ENCODE peak calls at places on chromosomes 3 and 15, in eight cellular contexts. One of them, this sample, is unnamed.

GRCh38 chr3:39434574-39434973 is 28.1 kb downstream of the RPSA start:
- DNase-seq in HAP-1: no peak
- DNase-seq in iris pigment epithelial cell: no peak
- DNase-seq in activated naive CD8-positive, alpha-beta T cell treated with anti-CD3 and anti-CD28 coated beads, Interleukin-2, amount 50 U/mL, for 24 hours: no peak
- DNase-seq in AG08395: peak; percentile 41
- DNase-seq in amygdala: no peak
- DNase-seq in activated CD8-positive, alpha-beta memory T cell treated with anti-CD3 and anti-CD28 coated beads for 1 hour: no peak
- DNase-seq in RWPE2: no peak
- DNase-seq in this sample: no peak

GRCh38 chr3:126401611-126402160 is 7.0 kb downstream of the CFAP100 start:
- DNase-seq in HAP-1: no peak
- DNase-seq in iris pigment epithelial cell: no peak
- DNase-seq in activated naive CD8-positive, alpha-beta T cell treated with anti-CD3 and anti-CD28 coated beads, Interleukin-2, amount 50 U/mL, for 24 hours: no peak
- DNase-seq in AG08395: no peak
- DNase-seq in amygdala: no peak
- DNase-seq in activated CD8-positive, alpha-beta memory T cell treated with anti-CD3 and anti-CD28 coated beads for 1 hour: no peak
- DNase-seq in RWPE2: no peak
- DNase-seq in this sample: no peak

GRCh38 chr3:166663194-166663593 is 716.9 kb downstream of the ZBBX start:
- DNase-seq in HAP-1: no peak
- DNase-seq in iris pigment epithelial cell: no peak
- DNase-seq in activated naive CD8-positive, alpha-beta T cell treated with anti-CD3 and anti-CD28 coated beads, Interleukin-2, amount 50 U/mL, for 24 hours: no peak
- DNase-seq in AG08395: no peak
- DNase-seq in amygdala: no peak
- DNase-seq in activated CD8-positive, alpha-beta memory T cell treated with anti-CD3 and anti-CD28 coated beads for 1 hour: no peak
- DNase-seq in RWPE2: no peak
- DNase-seq in this sample: no peak

GRCh38 chr3:112644453-112644852 is 3.5 kb upstream of the CCDC80 start:
- DNase-seq in HAP-1: no peak
- DNase-seq in iris pigment epithelial cell: no peak
- DNase-seq in activated naive CD8-positive, alpha-beta T cell treated with anti-CD3 and anti-CD28 coated beads, Interleukin-2, amount 50 U/mL, for 24 hours: no peak
- DNase-seq in AG08395: no peak
- DNase-seq in amygdala: no peak
- DNase-seq in activated CD8-positive, alpha-beta memory T cell treated with anti-CD3 and anti-CD28 coated beads for 1 hour: no peak
- DNase-seq in RWPE2: no peak
- DNase-seq in this sample: no peak

GRCh38 chr3:57877116-57877515 is 121.0 kb downstream of the SLMAP start:
- DNase-seq in HAP-1: no peak
- DNase-seq in iris pigment epithelial cell: peak; percentile 81
- DNase-seq in activated naive CD8-positive, alpha-beta T cell treated with anti-CD3 and anti-CD28 coated beads, Interleukin-2, amount 50 U/mL, for 24 hours: no peak
- DNase-seq in AG08395: no peak
- DNase-seq in amygdala: no peak
- DNase-seq in activated CD8-positive, alpha-beta memory T cell treated with anti-CD3 and anti-CD28 coated beads for 1 hour: no peak
- DNase-seq in RWPE2: no peak
- DNase-seq in this sample: no peak

GRCh38 chr3:38257583-38257982 is 8.0 kb upstream of the SLC22A13 start:
- DNase-seq in HAP-1: no peak
- DNase-seq in iris pigment epithelial cell: no peak
- DNase-seq in activated naive CD8-positive, alpha-beta T cell treated with anti-CD3 and anti-CD28 coated beads, Interleukin-2, amount 50 U/mL, for 24 hours: no peak
- DNase-seq in AG08395: no peak
- DNase-seq in amygdala: no peak
- DNase-seq in activated CD8-positive, alpha-beta memory T cell treated with anti-CD3 and anti-CD28 coated beads for 1 hour: no peak
- DNase-seq in RWPE2: no peak
- DNase-seq in this sample: no peak

GRCh38 chr15:69783211-69783610 is 314.5 kb downstream of the TLE3 start:
- DNase-seq in HAP-1: no peak
- DNase-seq in iris pigment epithelial cell: no peak
- DNase-seq in activated naive CD8-positive, alpha-beta T cell treated with anti-CD3 and anti-CD28 coated beads, Interleukin-2, amount 50 U/mL, for 24 hours: no peak
- DNase-seq in AG08395: no peak
- DNase-seq in amygdala: no peak
- DNase-seq in activated CD8-positive, alpha-beta memory T cell treated with anti-CD3 and anti-CD28 coated beads for 1 hour: no peak
- DNase-seq in RWPE2: no peak
- DNase-seq in this sample: no peak

GRCh38 chr3:43738305-43738704 is 47.6 kb downstream of the ABHD5 start:
- DNase-seq in HAP-1: no peak
- DNase-seq in iris pigment epithelial cell: no peak
- DNase-seq in activated naive CD8-positive, alpha-beta T cell treated with anti-CD3 and anti-CD28 coated beads, Interleukin-2, amount 50 U/mL, for 24 hours: no peak
- DNase-seq in AG08395: no peak
- DNase-seq in amygdala: no peak
- DNase-seq in activated CD8-positive, alpha-beta memory T cell treated with anti-CD3 and anti-CD28 coated beads for 1 hour: no peak
- DNase-seq in RWPE2: no peak
- DNase-seq in this sample: no peak

GRCh38 chr3:177982034-177982433 is 554.2 kb upstream of the KCNMB2 start:
- DNase-seq in HAP-1: no peak
- DNase-seq in iris pigment epithelial cell: peak; percentile 86
- DNase-seq in activated naive CD8-positive, alpha-beta T cell treated with anti-CD3 and anti-CD28 coated beads, Interleukin-2, amount 50 U/mL, for 24 hours: no peak
- DNase-seq in AG08395: peak; percentile 46
- DNase-seq in amygdala: no peak
- DNase-seq in activated CD8-positive, alpha-beta memory T cell treated with anti-CD3 and anti-CD28 coated beads for 1 hour: no peak
- DNase-seq in RWPE2: no peak
- DNase-seq in this sample: peak; percentile 8

GRCh38 chr3:13282528-13282985 is 137.6 kb downstream of the NUP210 start:
- DNase-seq in HAP-1: no peak
- DNase-seq in iris pigment epithelial cell: no peak
- DNase-seq in activated naive CD8-positive, alpha-beta T cell treated with anti-CD3 and anti-CD28 coated beads, Interleukin-2, amount 50 U/mL, for 24 hours: no peak
- DNase-seq in AG08395: no peak
- DNase-seq in amygdala: no peak
- DNase-seq in activated CD8-positive, alpha-beta memory T cell treated with anti-CD3 and anti-CD28 coated beads for 1 hour: no peak
- DNase-seq in RWPE2: peak; percentile 20
- DNase-seq in this sample: no peak

GRCh38 chr3:129014793-129015345 is 13.8 kb downstream of the EFCC1 start:
- DNase-seq in HAP-1: no peak
- DNase-seq in iris pigment epithelial cell: no peak
- DNase-seq in activated naive CD8-positive, alpha-beta T cell treated with anti-CD3 and anti-CD28 coated beads, Interleukin-2, amount 50 U/mL, for 24 hours: no peak
- DNase-seq in AG08395: no peak
- DNase-seq in amygdala: no peak
- DNase-seq in activated CD8-positive, alpha-beta memory T cell treated with anti-CD3 and anti-CD28 coated beads for 1 hour: no peak
- DNase-seq in RWPE2: no peak
- DNase-seq in this sample: no peak

GRCh38 chr15:90151989-90152645 is 49.0 kb upstream of the SEMA4B start:
- DNase-seq in HAP-1: no peak
- DNase-seq in iris pigment epithelial cell: no peak
- DNase-seq in activated naive CD8-positive, alpha-beta T cell treated with anti-CD3 and anti-CD28 coated beads, Interleukin-2, amount 50 U/mL, for 24 hours: no peak
- DNase-seq in AG08395: no peak
- DNase-seq in amygdala: no peak
- DNase-seq in activated CD8-positive, alpha-beta memory T cell treated with anti-CD3 and anti-CD28 coated beads for 1 hour: no peak
- DNase-seq in RWPE2: no peak
- DNase-seq in this sample: no peak

GRCh38 chr3:30408105-30408557 is 198.3 kb upstream of the TGFBR2 start:
- DNase-seq in HAP-1: no peak
- DNase-seq in iris pigment epithelial cell: peak; percentile 64
- DNase-seq in activated naive CD8-positive, alpha-beta T cell treated with anti-CD3 and anti-CD28 coated beads, Interleukin-2, amount 50 U/mL, for 24 hours: no peak
- DNase-seq in AG08395: no peak
- DNase-seq in amygdala: no peak
- DNase-seq in activated CD8-positive, alpha-beta memory T cell treated with anti-CD3 and anti-CD28 coated beads for 1 hour: no peak
- DNase-seq in RWPE2: no peak
- DNase-seq in this sample: no peak

GRCh38 chr15:34656005-34656604 is 72.7 kb upstream of the GOLGA8B start:
- DNase-seq in HAP-1: no peak
- DNase-seq in iris pigment epithelial cell: no peak
- DNase-seq in activated naive CD8-positive, alpha-beta T cell treated with anti-CD3 and anti-CD28 coated beads, Interleukin-2, amount 50 U/mL, for 24 hours: no peak
- DNase-seq in AG08395: no peak
- DNase-seq in amygdala: no peak
- DNase-seq in activated CD8-positive, alpha-beta memory T cell treated with anti-CD3 and anti-CD28 coated beads for 1 hour: no peak
- DNase-seq in RWPE2: no peak
- DNase-seq in this sample: no peak

GRCh38 chr3:147007736-147008245 is 398.6 kb downstream of the ZIC4 start:
- DNase-seq in HAP-1: no peak
- DNase-seq in iris pigment epithelial cell: no peak
- DNase-seq in activated naive CD8-positive, alpha-beta T cell treated with anti-CD3 and anti-CD28 coated beads, Interleukin-2, amount 50 U/mL, for 24 hours: no peak
- DNase-seq in AG08395: peak; percentile 5
- DNase-seq in amygdala: no peak
- DNase-seq in activated CD8-positive, alpha-beta memory T cell treated with anti-CD3 and anti-CD28 coated beads for 1 hour: no peak
- DNase-seq in RWPE2: no peak
- DNase-seq in this sample: no peak

GRCh38 chr3:195207731-195208130 is 63.2 kb downstream of the XXYLT1 start:
- DNase-seq in HAP-1: no peak
- DNase-seq in iris pigment epithelial cell: no peak
- DNase-seq in activated naive CD8-positive, alpha-beta T cell treated with anti-CD3 and anti-CD28 coated beads, Interleukin-2, amount 50 U/mL, for 24 hours: no peak
- DNase-seq in AG08395: no peak
- DNase-seq in amygdala: no peak
- DNase-seq in activated CD8-positive, alpha-beta memory T cell treated with anti-CD3 and anti-CD28 coated beads for 1 hour: no peak
- DNase-seq in RWPE2: no peak
- DNase-seq in this sample: no peak

GRCh38 chr15:70976856-70977255 is 84.2 kb downstream of the LRRC49 start:
- DNase-seq in HAP-1: no peak
- DNase-seq in iris pigment epithelial cell: peak; percentile 72
- DNase-seq in activated naive CD8-positive, alpha-beta T cell treated with anti-CD3 and anti-CD28 coated beads, Interleukin-2, amount 50 U/mL, for 24 hours: no peak
- DNase-seq in AG08395: no peak
- DNase-seq in amygdala: no peak
- DNase-seq in activated CD8-positive, alpha-beta memory T cell treated with anti-CD3 and anti-CD28 coated beads for 1 hour: no peak
- DNase-seq in RWPE2: no peak
- DNase-seq in this sample: no peak

GRCh38 chr3:48694610-48695051 is 8.9 kb upstream of the NCKIPSD start:
- DNase-seq in HAP-1: no peak
- DNase-seq in iris pigment epithelial cell: peak; percentile 92
- DNase-seq in activated naive CD8-positive, alpha-beta T cell treated with anti-CD3 and anti-CD28 coated beads, Interleukin-2, amount 50 U/mL, for 24 hours: no peak
- DNase-seq in AG08395: peak; percentile 87
- DNase-seq in amygdala: peak; percentile 56
- DNase-seq in activated CD8-positive, alpha-beta memory T cell treated with anti-CD3 and anti-CD28 coated beads for 1 hour: no peak
- DNase-seq in RWPE2: peak; percentile 82
- DNase-seq in this sample: peak; percentile 69

GRCh38 chr3:189794518-189794917 is 163.3 kb downstream of the TP63 start:
- DNase-seq in HAP-1: no peak
- DNase-seq in iris pigment epithelial cell: no peak
- DNase-seq in activated naive CD8-positive, alpha-beta T cell treated with anti-CD3 and anti-CD28 coated beads, Interleukin-2, amount 50 U/mL, for 24 hours: no peak
- DNase-seq in AG08395: no peak
- DNase-seq in amygdala: no peak
- DNase-seq in activated CD8-positive, alpha-beta memory T cell treated with anti-CD3 and anti-CD28 coated beads for 1 hour: no peak
- DNase-seq in RWPE2: no peak
- DNase-seq in this sample: no peak

GRCh38 chr3:42662813-42663535 is 9.5 kb downstream of the ZBTB47 start:
- DNase-seq in HAP-1: no peak
- DNase-seq in iris pigment epithelial cell: no peak
- DNase-seq in activated naive CD8-positive, alpha-beta T cell treated with anti-CD3 and anti-CD28 coated beads, Interleukin-2, amount 50 U/mL, for 24 hours: no peak
- DNase-seq in AG08395: no peak
- DNase-seq in amygdala: no peak
- DNase-seq in activated CD8-positive, alpha-beta memory T cell treated with anti-CD3 and anti-CD28 coated beads for 1 hour: no peak
- DNase-seq in RWPE2: no peak
- DNase-seq in this sample: no peak

GRCh38 chr3:60399295-60399694 is 852.0 kb downstream of the FHIT start:
- DNase-seq in HAP-1: no peak
- DNase-seq in iris pigment epithelial cell: no peak
- DNase-seq in activated naive CD8-positive, alpha-beta T cell treated with anti-CD3 and anti-CD28 coated beads, Interleukin-2, amount 50 U/mL, for 24 hours: no peak
- DNase-seq in AG08395: no peak
- DNase-seq in amygdala: no peak
- DNase-seq in activated CD8-positive, alpha-beta memory T cell treated with anti-CD3 and anti-CD28 coated beads for 1 hour: no peak
- DNase-seq in RWPE2: no peak
- DNase-seq in this sample: no peak

GRCh38 chr15:57881361-57881760 is 174.8 kb downstream of the POLR2M start:
- DNase-seq in HAP-1: no peak
- DNase-seq in iris pigment epithelial cell: peak; percentile 28
- DNase-seq in activated naive CD8-positive, alpha-beta T cell treated with anti-CD3 and anti-CD28 coated beads, Interleukin-2, amount 50 U/mL, for 24 hours: no peak
- DNase-seq in AG08395: peak; percentile 23
- DNase-seq in amygdala: no peak
- DNase-seq in activated CD8-positive, alpha-beta memory T cell treated with anti-CD3 and anti-CD28 coated beads for 1 hour: no peak
- DNase-seq in RWPE2: no peak
- DNase-seq in this sample: no peak

GRCh38 chr15:77497108-77497737 is 76.5 kb downstream of the HMG20A start:
- DNase-seq in HAP-1: no peak
- DNase-seq in iris pigment epithelial cell: peak; percentile 21
- DNase-seq in activated naive CD8-positive, alpha-beta T cell treated with anti-CD3 and anti-CD28 coated beads, Interleukin-2, amount 50 U/mL, for 24 hours: no peak
- DNase-seq in AG08395: peak; percentile 49
- DNase-seq in amygdala: peak; percentile 91
- DNase-seq in activated CD8-positive, alpha-beta memory T cell treated with anti-CD3 and anti-CD28 coated beads for 1 hour: no peak
- DNase-seq in RWPE2: no peak
- DNase-seq in this sample: no peak

GRCh38 chr15:85479071-85479647 is 98.8 kb downstream of the AKAP13 start:
- DNase-seq in HAP-1: peak; percentile 40
- DNase-seq in iris pigment epithelial cell: peak; percentile 80
- DNase-seq in activated naive CD8-positive, alpha-beta T cell treated with anti-CD3 and anti-CD28 coated beads, Interleukin-2, amount 50 U/mL, for 24 hours: no peak
- DNase-seq in AG08395: peak; percentile 74
- DNase-seq in amygdala: no peak
- DNase-seq in activated CD8-positive, alpha-beta memory T cell treated with anti-CD3 and anti-CD28 coated beads for 1 hour: no peak
- DNase-seq in RWPE2: no peak
- DNase-seq in this sample: peak; percentile 90

GRCh38 chr3:177026505-177027277 is 170.6 kb downstream of the TBL1XR1 start:
- DNase-seq in HAP-1: no peak
- DNase-seq in iris pigment epithelial cell: peak; percentile 87
- DNase-seq in activated naive CD8-positive, alpha-beta T cell treated with anti-CD3 and anti-CD28 coated beads, Interleukin-2, amount 50 U/mL, for 24 hours: no peak
- DNase-seq in AG08395: no peak
- DNase-seq in amygdala: no peak
- DNase-seq in activated CD8-positive, alpha-beta memory T cell treated with anti-CD3 and anti-CD28 coated beads for 1 hour: no peak
- DNase-seq in RWPE2: no peak
- DNase-seq in this sample: no peak

GRCh38 chr3:48402281-48402732 is 27.6 kb downstream of the PLXNB1 start:
- DNase-seq in HAP-1: no peak
- DNase-seq in iris pigment epithelial cell: peak; percentile 93
- DNase-seq in activated naive CD8-positive, alpha-beta T cell treated with anti-CD3 and anti-CD28 coated beads, Interleukin-2, amount 50 U/mL, for 24 hours: no peak
- DNase-seq in AG08395: peak; percentile 93
- DNase-seq in amygdala: no peak
- DNase-seq in activated CD8-positive, alpha-beta memory T cell treated with anti-CD3 and anti-CD28 coated beads for 1 hour: no peak
- DNase-seq in RWPE2: peak; percentile 95
- DNase-seq in this sample: peak; percentile 85

GRCh38 chr3:165753560-165753959 is 83.7 kb downstream of the BCHE start:
- DNase-seq in HAP-1: no peak
- DNase-seq in iris pigment epithelial cell: peak; percentile 3
- DNase-seq in activated naive CD8-positive, alpha-beta T cell treated with anti-CD3 and anti-CD28 coated beads, Interleukin-2, amount 50 U/mL, for 24 hours: no peak
- DNase-seq in AG08395: no peak
- DNase-seq in amygdala: no peak
- DNase-seq in activated CD8-positive, alpha-beta memory T cell treated with anti-CD3 and anti-CD28 coated beads for 1 hour: no peak
- DNase-seq in RWPE2: no peak
- DNase-seq in this sample: peak; percentile 1

GRCh38 chr3:179599531-179599930 is 4.9 kb downstream of the MRPL47 start:
- DNase-seq in HAP-1: no peak
- DNase-seq in iris pigment epithelial cell: no peak
- DNase-seq in activated naive CD8-positive, alpha-beta T cell treated with anti-CD3 and anti-CD28 coated beads, Interleukin-2, amount 50 U/mL, for 24 hours: no peak
- DNase-seq in AG08395: no peak
- DNase-seq in amygdala: no peak
- DNase-seq in activated CD8-positive, alpha-beta memory T cell treated with anti-CD3 and anti-CD28 coated beads for 1 hour: no peak
- DNase-seq in RWPE2: no peak
- DNase-seq in this sample: no peak

GRCh38 chr15:82571722-82572222 is 31.5 kb upstream of the RPS17 start:
- DNase-seq in HAP-1: peak; percentile 28
- DNase-seq in iris pigment epithelial cell: peak; percentile 59
- DNase-seq in activated naive CD8-positive, alpha-beta T cell treated with anti-CD3 and anti-CD28 coated beads, Interleukin-2, amount 50 U/mL, for 24 hours: no peak
- DNase-seq in AG08395: peak; percentile 90
- DNase-seq in amygdala: peak; percentile 80
- DNase-seq in activated CD8-positive, alpha-beta memory T cell treated with anti-CD3 and anti-CD28 coated beads for 1 hour: no peak
- DNase-seq in RWPE2: no peak
- DNase-seq in this sample: peak; percentile 3